ENCODE peak calls at places on chromosomes 2 and 18, in four cellular contexts. K, A, Z and C are unnamed samples.

GRCh38 chr18:12921178-12921577 is 26.6 kb upstream of the SEH1L start:
- DNase-seq in A (no peak), K (no peak), Z (no peak), C (no peak)

GRCh38 chr2:204453730-204454167 is 91.5 kb upstream of the PARD3B start:
- DNase-seq in Z (peak; percentile 20), K (no peak), A (peak; percentile 23), C (peak; percentile 6)

GRCh38 chr2:102251042-102251848 is 60.1 kb upstream of the IL1RL1 start:
- DNase-seq in K (no peak), Z (no peak), A (peak; percentile 74), C (peak; percentile 68)

GRCh38 chr2:47309952-47310800 is 92.8 kb upstream of the MSH2 start:
- DNase-seq in Z (peak; percentile 16), A (no peak), K (no peak), C (no peak)

GRCh38 chr2:46326231-46326980 is 29.2 kb downstream of the EPAS1 start:
- DNase-seq in K (no peak), A (peak; percentile 53), Z (no peak), C (no peak)

GRCh38 chr18:36354989-36355388 is 57.5 kb downstream of the FHOD3 start:
- DNase-seq in K (no peak), Z (no peak), A (peak; percentile 56), C (no peak)

GRCh38 chr2:145033438-145033837 is 513.5 kb upstream of the ZEB2 start:
- DNase-seq in K (no peak), A (no peak), Z (no peak), C (no peak)

GRCh38 chr2:105934467-105934866 is 189.8 kb downstream of the NCK2 start:
- DNase-seq in K (no peak), A (no peak), Z (no peak), C (no peak)

GRCh38 chr2:213306320-213306942 is 22.2 kb downstream of the SPAG16 start:
- DNase-seq in A (peak; percentile 69), Z (peak; percentile 33), K (no peak), C (no peak)

GRCh38 chr2:1856481-1856880 is 112.2 kb upstream of the PXDN start:
- DNase-seq in K (no peak), A (no peak), Z (no peak), C (no peak)

GRCh38 chr2:150280255-150280654 is 207.2 kb downstream of the RND3 start:
- DNase-seq in K (no peak), A (peak; percentile 43), Z (peak; percentile 79), C (no peak)

GRCh38 chr2:733001-733400 is 55.8 kb upstream of the TMEM18 start:
- DNase-seq in Z (no peak), A (no peak), K (no peak), C (no peak)

GRCh38 chr2:72979896-72980295 is 62.6 kb downstream of the EMX1 start:
- DNase-seq in K (no peak), A (no peak), Z (no peak), C (no peak)

GRCh38 chr2:26477911-26478253 is at the start of gene OTOF:
- DNase-seq in K (no peak), Z (peak; percentile 53), A (peak; percentile 82), C (peak; percentile 44)

GRCh38 chr2:209772316-209772715 is 684 bp downstream of the UNC80 start:
- DNase-seq in A (no peak), K (no peak), Z (no peak), C (no peak)

GRCh38 chr18:79070486-79070885 is 1.3 kb downstream of the ATP9B start:
- DNase-seq in Z (no peak), K (no peak), A (no peak), C (no peak)
- H3K27ac ChIP-seq in Z (no peak overlapping the region), K (no peak overlapping the region), A (no peak overlapping the region), C (peak overlapping the region; percentile 45)

GRCh38 chr2:196887431-196887830 is 39.1 kb downstream of the PGAP1 start:
- DNase-seq in K (no peak), Z (no peak), A (no peak), C (no peak)
- H3K27ac ChIP-seq in K (no peak overlapping the region), Z (no peak overlapping the region), A (no peak overlapping the region), C (no peak overlapping the region)

GRCh38 chr2:238106698-238107524 is 6.8 kb downstream of the ESPNL start:
- DNase-seq in Z (no peak), K (no peak), A (no peak), C (no peak)
- H3K27ac ChIP-seq in Z (no peak overlapping the region), K (no peak overlapping the region), A (no peak overlapping the region), C (no peak overlapping the region)

GRCh38 chr2:162342841-162343240 is 1.1 kb upstream of the GCA start:
- DNase-seq in A (no peak), Z (no peak), K (no peak), C (no peak)
- H3K27ac ChIP-seq in A (no peak overlapping the region), Z (no peak overlapping the region), K (no peak overlapping the region), C (no peak overlapping the region)

GRCh38 chr2:61421611-61422010 is 49.3 kb downstream of the USP34 start:
- DNase-seq in Z (no peak), K (no peak), A (no peak), C (no peak)

GRCh38 chr2:61426267-61426897 is 44.5 kb downstream of the USP34 start:
- DNase-seq in A (no peak), Z (no peak), K (no peak), C (peak; percentile 77)

GRCh38 chr2:61420986-61421546 is 49.8 kb downstream of the USP34 start:
- DNase-seq in A (no peak), Z (no peak), K (no peak), C (no peak)

GRCh38 chr2:61423714-61424113 is 47.2 kb downstream of the USP34 start:
- DNase-seq in K (no peak), Z (no peak), A (no peak), C (no peak)

DNA sequence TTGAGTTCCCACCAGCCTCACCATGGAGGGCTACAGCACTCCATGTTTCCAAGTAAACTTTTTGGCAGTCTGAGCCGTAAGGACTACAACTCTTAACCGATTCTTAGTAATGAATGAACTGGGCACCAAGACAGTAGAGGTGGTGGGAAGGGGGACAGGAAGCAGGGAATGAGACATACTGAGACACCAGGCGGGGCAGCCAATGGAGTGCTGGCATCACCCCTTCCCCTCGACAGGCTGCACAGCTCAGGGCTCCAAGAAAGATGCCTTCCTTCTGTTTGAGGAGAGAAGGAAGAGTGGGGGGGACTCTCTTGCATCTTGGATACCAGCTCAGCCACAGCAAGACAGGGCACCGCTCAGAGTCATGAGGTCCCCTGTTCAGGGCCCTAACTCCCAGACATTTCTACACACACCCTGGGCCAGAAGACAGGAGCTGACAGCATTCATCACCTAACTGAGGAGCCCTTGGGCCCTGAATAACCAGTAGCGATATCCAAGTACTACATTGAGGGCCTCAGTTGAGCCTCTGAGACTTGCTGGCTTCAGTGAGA is 45.2 kb downstream of the USP34 start:
- DNase-seq in K (no peak), Z (no peak), A (no peak), C (no peak)
- H3K27ac ChIP-seq in K (no peak overlapping the region), Z (no peak overlapping the region), A (no peak overlapping the region), C (peak overlapping the region; percentile 17)